ENCODE peak calls at places on chromosomes 3 and 15, in ten cellular contexts. One of them, this sample, is unnamed.

GRCh38 chr3:5079761-5080160 is 42.3 kb upstream of the ARL8B start:
- DNase-seq in GM04503: no peak
- DNase-seq in GM13976: no peak
- DNase-seq in activated CD4-positive, alpha-beta T cell treated with anti-CD3 and anti-CD28 coated beads, Interleukin-2, amount 50 U/mL, for 4 hours: no peak
- DNase-seq in substantia nigra: no peak
- DNase-seq in OCI-LY7: no peak
- DNase-seq in GM03348: no peak
- DNase-seq in activated T-helper 1 cell treated with anti-CD3 and anti-CD28 coated beads, Interleukin-12 subunit alpha, Interleukin-12 subunit beta, Interleukin-2, Interleukin-4 antibody, amounts not matched to agents 30 ng/mL and 10 ng/mL and 1 ng/mL, durations not matched to agents 14 hours and 24 hours and 36 hours: no peak
- DNase-seq in AG08395: no peak
- DNase-seq in activated CD4-positive, CD25-positive, alpha-beta regulatory T cell: no peak
- DNase-seq in this sample: no peak

GRCh38 chr15:90934256-90934948 is 683 bp upstream of the UNC45A start:
- DNase-seq in GM04503: no peak
- DNase-seq in GM13976: peak
- DNase-seq in activated CD4-positive, alpha-beta T cell treated with anti-CD3 and anti-CD28 coated beads, Interleukin-2, amount 50 U/mL, for 4 hours: peak
- DNase-seq in substantia nigra: peak
- DNase-seq in OCI-LY7: peak
- DNase-seq in GM03348: peak
- DNase-seq in activated T-helper 1 cell treated with anti-CD3 and anti-CD28 coated beads, Interleukin-12 subunit alpha, Interleukin-12 subunit beta, Interleukin-2, Interleukin-4 antibody, amounts not matched to agents 30 ng/mL and 10 ng/mL and 1 ng/mL, durations not matched to agents 14 hours and 24 hours and 36 hours: peak
- DNase-seq in AG08395: peak
- DNase-seq in activated CD4-positive, CD25-positive, alpha-beta regulatory T cell: peak
- DNase-seq in this sample: peak

GRCh38 chr15:73593278-73594074 is 39.7 kb downstream of the NPTN start:
- DNase-seq in GM04503: no peak
- DNase-seq in GM13976: no peak
- DNase-seq in activated CD4-positive, alpha-beta T cell treated with anti-CD3 and anti-CD28 coated beads, Interleukin-2, amount 50 U/mL, for 4 hours: no peak
- DNase-seq in substantia nigra: no peak
- DNase-seq in OCI-LY7: no peak
- DNase-seq in GM03348: no peak
- DNase-seq in activated T-helper 1 cell treated with anti-CD3 and anti-CD28 coated beads, Interleukin-12 subunit alpha, Interleukin-12 subunit beta, Interleukin-2, Interleukin-4 antibody, amounts not matched to agents 30 ng/mL and 10 ng/mL and 1 ng/mL, durations not matched to agents 14 hours and 24 hours and 36 hours: no peak
- DNase-seq in AG08395: no peak
- DNase-seq in activated CD4-positive, CD25-positive, alpha-beta regulatory T cell: no peak
- DNase-seq in this sample: no peak

GRCh38 chr3:142028174-142028833 is 121.0 kb downstream of the TFDP2 start:
- DNase-seq in GM04503: peak
- DNase-seq in GM13976: peak
- DNase-seq in activated CD4-positive, alpha-beta T cell treated with anti-CD3 and anti-CD28 coated beads, Interleukin-2, amount 50 U/mL, for 4 hours: no peak
- DNase-seq in substantia nigra: no peak
- DNase-seq in OCI-LY7: peak
- DNase-seq in GM03348: peak
- DNase-seq in activated T-helper 1 cell treated with anti-CD3 and anti-CD28 coated beads, Interleukin-12 subunit alpha, Interleukin-12 subunit beta, Interleukin-2, Interleukin-4 antibody, amounts not matched to agents 30 ng/mL and 10 ng/mL and 1 ng/mL, durations not matched to agents 14 hours and 24 hours and 36 hours: peak
- DNase-seq in AG08395: peak
- DNase-seq in activated CD4-positive, CD25-positive, alpha-beta regulatory T cell: no peak
- DNase-seq in this sample: peak

GRCh38 chr3:159796744-159797143 is 191.9 kb upstream of the IL12A start:
- DNase-seq in GM04503: peak
- DNase-seq in GM13976: no peak
- DNase-seq in activated CD4-positive, alpha-beta T cell treated with anti-CD3 and anti-CD28 coated beads, Interleukin-2, amount 50 U/mL, for 4 hours: no peak
- DNase-seq in substantia nigra: no peak
- DNase-seq in OCI-LY7: no peak
- DNase-seq in GM03348: peak
- DNase-seq in activated T-helper 1 cell treated with anti-CD3 and anti-CD28 coated beads, Interleukin-12 subunit alpha, Interleukin-12 subunit beta, Interleukin-2, Interleukin-4 antibody, amounts not matched to agents 30 ng/mL and 10 ng/mL and 1 ng/mL, durations not matched to agents 14 hours and 24 hours and 36 hours: no peak
- DNase-seq in AG08395: peak
- DNase-seq in activated CD4-positive, CD25-positive, alpha-beta regulatory T cell: no peak
- DNase-seq in this sample: peak

GRCh38 chr15:97140216-97140615 is 809.7 kb downstream of the NR2F2 start:
- DNase-seq in GM04503: no peak
- DNase-seq in GM13976: no peak
- DNase-seq in activated CD4-positive, alpha-beta T cell treated with anti-CD3 and anti-CD28 coated beads, Interleukin-2, amount 50 U/mL, for 4 hours: no peak
- DNase-seq in substantia nigra: no peak
- DNase-seq in OCI-LY7: no peak
- DNase-seq in GM03348: no peak
- DNase-seq in activated T-helper 1 cell treated with anti-CD3 and anti-CD28 coated beads, Interleukin-12 subunit alpha, Interleukin-12 subunit beta, Interleukin-2, Interleukin-4 antibody, amounts not matched to agents 30 ng/mL and 10 ng/mL and 1 ng/mL, durations not matched to agents 14 hours and 24 hours and 36 hours: no peak
- DNase-seq in AG08395: no peak
- DNase-seq in activated CD4-positive, CD25-positive, alpha-beta regulatory T cell: no peak
- DNase-seq in this sample: no peak

GRCh38 chr3:151356791-151357460 is 27.6 kb upstream of the P2RY13 start:
- DNase-seq in GM04503: no peak
- DNase-seq in GM13976: no peak
- DNase-seq in activated CD4-positive, alpha-beta T cell treated with anti-CD3 and anti-CD28 coated beads, Interleukin-2, amount 50 U/mL, for 4 hours: no peak
- DNase-seq in substantia nigra: no peak
- DNase-seq in OCI-LY7: no peak
- DNase-seq in GM03348: peak
- DNase-seq in activated T-helper 1 cell treated with anti-CD3 and anti-CD28 coated beads, Interleukin-12 subunit alpha, Interleukin-12 subunit beta, Interleukin-2, Interleukin-4 antibody, amounts not matched to agents 30 ng/mL and 10 ng/mL and 1 ng/mL, durations not matched to agents 14 hours and 24 hours and 36 hours: no peak
- DNase-seq in AG08395: no peak
- DNase-seq in activated CD4-positive, CD25-positive, alpha-beta regulatory T cell: no peak
- DNase-seq in this sample: no peak

GRCh38 chr3:18868911-18869689 is 279.2 kb upstream of the KCNH8 start:
- DNase-seq in GM04503: no peak
- DNase-seq in GM13976: no peak
- DNase-seq in activated CD4-positive, alpha-beta T cell treated with anti-CD3 and anti-CD28 coated beads, Interleukin-2, amount 50 U/mL, for 4 hours: no peak
- DNase-seq in substantia nigra: no peak
- DNase-seq in OCI-LY7: no peak
- DNase-seq in GM03348: no peak
- DNase-seq in activated T-helper 1 cell treated with anti-CD3 and anti-CD28 coated beads, Interleukin-12 subunit alpha, Interleukin-12 subunit beta, Interleukin-2, Interleukin-4 antibody, amounts not matched to agents 30 ng/mL and 10 ng/mL and 1 ng/mL, durations not matched to agents 14 hours and 24 hours and 36 hours: no peak
- DNase-seq in AG08395: no peak
- DNase-seq in activated CD4-positive, CD25-positive, alpha-beta regulatory T cell: no peak
- DNase-seq in this sample: no peak

GRCh38 chr3:107394502-107394901 is 17.3 kb downstream of the CCDC54 start:
- DNase-seq in GM04503: no peak
- DNase-seq in GM13976: no peak
- DNase-seq in activated CD4-positive, alpha-beta T cell treated with anti-CD3 and anti-CD28 coated beads, Interleukin-2, amount 50 U/mL, for 4 hours: no peak
- DNase-seq in substantia nigra: no peak
- DNase-seq in OCI-LY7: no peak
- DNase-seq in GM03348: no peak
- DNase-seq in activated T-helper 1 cell treated with anti-CD3 and anti-CD28 coated beads, Interleukin-12 subunit alpha, Interleukin-12 subunit beta, Interleukin-2, Interleukin-4 antibody, amounts not matched to agents 30 ng/mL and 10 ng/mL and 1 ng/mL, durations not matched to agents 14 hours and 24 hours and 36 hours: no peak
- DNase-seq in AG08395: no peak
- DNase-seq in activated CD4-positive, CD25-positive, alpha-beta regulatory T cell: no peak
- DNase-seq in this sample: peak

This sample was measured in M059J.